ENCODE peak calls at places on chromosomes 3 and 15, in eight cellular contexts. V, Z, X, U, Q, R, B and T are unnamed samples.

GRCh38 chr15:101386967-101387366 is 91.9 kb upstream of the SNRPA1 start:
- DNase-seq in V (no peak), Z (no peak), X (no peak), U (no peak), Q (no peak), R (no peak), B (peak; percentile 43), T (no peak)

GRCh38 chr3:146067048-146067447 is 93.9 kb downstream of the PLOD2 start:
- DNase-seq in V (no peak), Z (no peak), X (no peak), U (no peak), Q (no peak), R (no peak), B (no peak), T (no peak)

GRCh38 chr3:128486157-128486691 is 6.8 kb downstream of the GATA2 start:
- DNase-seq in V (no peak), Z (no peak), X (no peak), U (no peak), Q (no peak), R (no peak), B (peak; percentile 46), T (no peak)

GRCh38 chr15:70856884-70857546 is 3.1 kb upstream of the LARP6 start:
- DNase-seq in V (peak; percentile 65), Z (no peak), X (no peak), U (no peak), Q (no peak), R (no peak), B (no peak), T (no peak)

GRCh38 chr3:71031914-71032521 is 551.5 kb downstream of the FOXP1 start:
- DNase-seq in V (no peak), Z (no peak), X (no peak), U (no peak), Q (no peak), R (no peak), B (no peak), T (no peak)

GRCh38 chr3:79618883-79619282 is 148.9 kb downstream of the ROBO1 start:
- DNase-seq in V (no peak), Z (no peak), X (no peak), U (no peak), Q (no peak), R (no peak), B (no peak), T (no peak)

GRCh38 chr3:11810276-11810675 is 36.4 kb downstream of the TAMM41 start:
- DNase-seq in V (no peak), Z (no peak), X (no peak), U (no peak), Q (no peak), R (no peak), B (no peak), T (no peak)

GRCh38 chr3:153640689-153641308 is 478.8 kb downstream of the RAP2B start:
- DNase-seq in V (no peak), Z (no peak), X (no peak), U (no peak), Q (no peak), R (no peak), B (no peak), T (no peak)

GRCh38 chr15:38564557-38565286 is at the start of gene RASGRP1:
- DNase-seq in V (no peak), Z (peak; percentile 58), X (peak; percentile 92), U (peak; percentile 80), Q (no peak), R (peak; percentile 6), B (peak; percentile 90), T (peak; percentile 80)

GRCh38 chr3:172522871-172523818 is at the start of gene TNFSF10:
- DNase-seq in V (peak; percentile 14), Z (peak; percentile 39), X (peak; percentile 77), U (peak; percentile 33), Q (peak; percentile 60), R (peak; percentile 9), B (peak; percentile 80), T (no peak)

GRCh38 chr3:61574854-61575253 is 13.5 kb downstream of the PTPRG start:
- DNase-seq in V (no peak), Z (no peak), X (no peak), U (no peak), Q (peak; percentile 95), R (no peak), B (no peak), T (no peak)